ENCODE peak calls at places on chromosomes 13 and 19, in ten cellular contexts. One of them, this sample, is unnamed.

GRCh38 chr19:6220385-6221191 is 59.2 kb downstream of the MLLT1 start:
- DNase-seq in kidney: peak; percentile 91
- DNase-seq in fibroblast of pulmonary artery: peak; percentile 74
- DNase-seq in DND-41: no peak
- DNase-seq in OCI-LY7: no peak
- DNase-seq in AG04450: no peak
- DNase-seq in dorsolateral prefrontal cortex: peak; percentile 35
- DNase-seq in neural progenitor cell: no peak
- DNase-seq in body of pancreas: peak; percentile 31
- DNase-seq in fibroblast of lung: peak; percentile 72
- DNase-seq in this sample: peak; percentile 79

GRCh38 chr19:41967056-41967783 is 8.1 kb upstream of the RABAC1 start:
- DNase-seq in AG04450: no peak
- DNase-seq in kidney: no peak
- DNase-seq in OCI-LY7: no peak
- DNase-seq in DND-41: no peak
- DNase-seq in dorsolateral prefrontal cortex: no peak
- DNase-seq in neural progenitor cell: no peak
- DNase-seq in fibroblast of lung: no peak
- DNase-seq in body of pancreas: no peak
- DNase-seq in fibroblast of pulmonary artery: no peak
- DNase-seq in this sample: no peak

GRCh38 chr13:81184556-81185265 is 843.8 kb upstream of the SPRY2 start:
- DNase-seq in fibroblast of lung: peak; percentile 32
- DNase-seq in AG04450: peak; percentile 1
- DNase-seq in neural progenitor cell: no peak
- DNase-seq in body of pancreas: no peak
- DNase-seq in OCI-LY7: no peak
- DNase-seq in DND-41: no peak
- DNase-seq in dorsolateral prefrontal cortex: no peak
- DNase-seq in kidney: no peak
- DNase-seq in fibroblast of pulmonary artery: no peak
- DNase-seq in this sample: peak; percentile 56

GRCh38 chr13:84445776-84446175 is 563.5 kb upstream of the SLITRK1 start:
- DNase-seq in kidney: no peak
- DNase-seq in AG04450: peak; percentile 29
- DNase-seq in body of pancreas: no peak
- DNase-seq in DND-41: no peak
- DNase-seq in neural progenitor cell: no peak
- DNase-seq in fibroblast of pulmonary artery: peak; percentile 4
- DNase-seq in OCI-LY7: no peak
- DNase-seq in fibroblast of lung: no peak
- DNase-seq in dorsolateral prefrontal cortex: no peak
- DNase-seq in this sample: peak; percentile 40

GRCh38 chr13:111065698-111066097 is 49.4 kb upstream of the ARHGEF7 start:
- DNase-seq in dorsolateral prefrontal cortex: no peak
- DNase-seq in OCI-LY7: no peak
- DNase-seq in fibroblast of pulmonary artery: no peak
- DNase-seq in DND-41: no peak
- DNase-seq in body of pancreas: no peak
- DNase-seq in kidney: no peak
- DNase-seq in AG04450: no peak
- DNase-seq in neural progenitor cell: no peak
- DNase-seq in fibroblast of lung: no peak
- DNase-seq in this sample: no peak

GRCh38 chr19:7554990-7555864 is 19.7 kb downstream of the PNPLA6 start:
- DNase-seq in dorsolateral prefrontal cortex: no peak
- DNase-seq in neural progenitor cell: peak; percentile 46
- DNase-seq in body of pancreas: no peak
- DNase-seq in DND-41: peak; percentile 31
- DNase-seq in kidney: no peak
- DNase-seq in fibroblast of lung: no peak
- DNase-seq in fibroblast of pulmonary artery: no peak
- DNase-seq in AG04450: no peak
- DNase-seq in OCI-LY7: peak; percentile 24
- DNase-seq in this sample: peak; percentile 9

GRCh38 chr13:89982406-89983085 is 1364.9 kb upstream of the MIR17HG start:
- DNase-seq in fibroblast of lung: peak; percentile 48
- DNase-seq in neural progenitor cell: no peak
- DNase-seq in dorsolateral prefrontal cortex: no peak
- DNase-seq in body of pancreas: no peak
- DNase-seq in OCI-LY7: no peak
- DNase-seq in fibroblast of pulmonary artery: peak; percentile 76
- DNase-seq in AG04450: no peak
- DNase-seq in DND-41: no peak
- DNase-seq in kidney: no peak
- DNase-seq in this sample: peak; percentile 54

GRCh38 chr19:11191273-11191755 is 6.0 kb downstream of the KANK2 start:
- DNase-seq in OCI-LY7: peak; percentile 75
- DNase-seq in neural progenitor cell: no peak
- DNase-seq in fibroblast of pulmonary artery: peak; percentile 57
- DNase-seq in kidney: peak; percentile 91
- DNase-seq in AG04450: no peak
- DNase-seq in body of pancreas: no peak
- DNase-seq in DND-41: no peak
- DNase-seq in fibroblast of lung: peak; percentile 80
- DNase-seq in dorsolateral prefrontal cortex: no peak
- DNase-seq in this sample: peak; percentile 87

GRCh38 chr13:66835040-66835628 is 395.0 kb downstream of the PCDH9 start:
- DNase-seq in kidney: peak; percentile 91
- DNase-seq in dorsolateral prefrontal cortex: peak; percentile 82
- DNase-seq in OCI-LY7: no peak
- DNase-seq in fibroblast of pulmonary artery: peak; percentile 66
- DNase-seq in DND-41: no peak
- DNase-seq in AG04450: peak; percentile 1
- DNase-seq in fibroblast of lung: peak; percentile 58
- DNase-seq in neural progenitor cell: peak; percentile 79
- DNase-seq in body of pancreas: peak; percentile 67
- DNase-seq in this sample: peak; percentile 60

DNA sequence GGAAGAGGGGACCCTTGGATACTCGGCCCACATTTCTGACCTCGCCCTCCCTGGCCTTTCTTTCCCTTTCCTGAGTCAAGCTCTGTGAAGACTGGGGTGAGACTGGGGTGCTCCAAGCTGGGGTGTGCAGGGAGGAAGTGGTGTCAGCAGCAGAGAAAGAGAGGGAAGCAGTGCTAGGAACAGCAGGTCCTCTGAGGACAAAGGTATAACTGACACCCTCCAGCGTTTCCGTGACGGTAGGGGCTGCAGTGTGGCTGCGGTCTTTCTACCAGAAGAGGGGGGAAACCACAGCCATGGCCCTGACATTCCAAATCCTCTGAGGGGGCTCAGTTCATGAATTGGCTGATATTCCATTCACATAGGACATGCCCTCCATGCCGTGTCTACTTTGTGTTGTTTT is 1.1 kb downstream of the KIR3DL2 start:
- DNase-seq in fibroblast of pulmonary artery: no peak
- DNase-seq in fibroblast of lung: no peak
- DNase-seq in body of pancreas: no peak
- DNase-seq in AG04450: no peak
- DNase-seq in kidney: no peak
- DNase-seq in OCI-LY7: no peak
- DNase-seq in DND-41: no peak
- DNase-seq in dorsolateral prefrontal cortex: no peak
- DNase-seq in neural progenitor cell: no peak
- DNase-seq in this sample: no peak
- TF ChIP-seq CTCF in fibroblast of pulmonary artery: no peak
- TF ChIP-seq CTCF in fibroblast of lung: no peak
- TF ChIP-seq CTCF in body of pancreas: no peak
- TF ChIP-seq CTCF in AG04450: no peak
- TF ChIP-seq CTCF in kidney: no peak
- TF ChIP-seq CTCF in OCI-LY7: no peak
- TF ChIP-seq CTCF in DND-41: no peak
- TF ChIP-seq CTCF in dorsolateral prefrontal cortex: no peak
- TF ChIP-seq CTCF in neural progenitor cell: no peak
- TF ChIP-seq CTCF in this sample: no peak

DNA sequence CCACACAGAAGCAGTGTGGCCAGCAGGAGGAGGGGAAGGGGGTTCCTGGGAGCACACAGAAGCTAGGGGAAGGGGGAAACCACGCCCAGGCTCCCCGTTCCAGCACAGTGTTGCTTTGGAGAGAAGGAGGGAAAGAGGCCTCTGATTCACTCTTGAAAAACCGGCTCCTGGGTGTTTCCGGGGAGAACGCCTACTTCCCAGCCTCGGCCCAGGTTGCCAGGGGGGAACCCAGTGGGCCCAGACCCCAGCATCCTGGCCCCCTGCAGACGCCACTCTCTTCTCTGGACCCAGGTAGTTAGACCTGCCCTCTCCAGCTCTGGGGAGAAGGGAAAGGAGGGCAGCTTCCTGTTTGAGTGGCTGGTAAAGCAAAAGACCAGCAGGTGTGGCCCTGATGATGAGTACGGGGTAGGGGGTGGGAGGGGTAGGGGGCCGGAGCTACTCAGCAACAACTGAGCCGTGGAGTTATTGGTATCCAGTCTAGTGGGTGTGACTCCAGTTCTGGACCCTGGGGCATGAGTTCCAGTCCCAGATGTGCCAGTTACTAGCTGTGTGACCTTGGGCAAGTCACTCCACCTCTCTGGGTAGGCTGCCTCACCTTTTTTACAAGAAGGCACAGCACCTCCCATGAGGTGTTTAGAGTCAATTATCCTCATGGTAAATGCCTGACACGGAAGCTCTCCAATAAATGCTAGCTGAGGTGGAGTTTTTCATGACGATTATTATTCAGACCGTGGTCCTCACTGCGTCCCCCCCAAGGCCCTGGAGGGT is 833 bp downstream of the GIPC1 start:
- DNase-seq in kidney: no peak
- DNase-seq in neural progenitor cell: no peak
- DNase-seq in OCI-LY7: peak; percentile 17
- DNase-seq in fibroblast of pulmonary artery: no peak
- DNase-seq in DND-41: no peak
- DNase-seq in fibroblast of lung: no peak
- DNase-seq in body of pancreas: no peak
- DNase-seq in dorsolateral prefrontal cortex: no peak
- DNase-seq in AG04450: no peak
- DNase-seq in this sample: no peak
- H3K4me3 ChIP-seq in kidney: peak overlapping the region; percentile 85
- H3K4me3 ChIP-seq in neural progenitor cell: peak overlapping the region; percentile 91
- H3K4me3 ChIP-seq in OCI-LY7: peak overlapping the region; percentile 72
- H3K4me3 ChIP-seq in fibroblast of pulmonary artery: peak overlapping the region; percentile 79
- H3K4me3 ChIP-seq in DND-41: peak overlapping the region; percentile 30
- H3K4me3 ChIP-seq in fibroblast of lung: peak overlapping the region; percentile 87
- H3K4me3 ChIP-seq in body of pancreas: peak overlapping the region; percentile 58
- H3K4me3 ChIP-seq in dorsolateral prefrontal cortex: peak overlapping the region; percentile 83
- H3K4me3 ChIP-seq in AG04450: peak overlapping the region; percentile 78
- H3K4me3 ChIP-seq in this sample: peak overlapping the region; percentile 81

GRCh38 chr13:70812481-70812880 is 704.2 kb upstream of the KLHL1 start:
- DNase-seq in OCI-LY7: no peak
- DNase-seq in DND-41: no peak
- DNase-seq in dorsolateral prefrontal cortex: no peak
- DNase-seq in fibroblast of pulmonary artery: peak; percentile 22
- DNase-seq in AG04450: peak; percentile 37
- DNase-seq in neural progenitor cell: no peak
- DNase-seq in kidney: no peak
- DNase-seq in body of pancreas: no peak
- DNase-seq in fibroblast of lung: peak; percentile 89
- DNase-seq in this sample: no peak

GRCh38 chr13:70814684-70815083 is 706.4 kb upstream of the KLHL1 start:
- DNase-seq in AG04450: no peak
- DNase-seq in fibroblast of lung: no peak
- DNase-seq in body of pancreas: no peak
- DNase-seq in kidney: no peak
- DNase-seq in fibroblast of pulmonary artery: no peak
- DNase-seq in neural progenitor cell: no peak
- DNase-seq in dorsolateral prefrontal cortex: no peak
- DNase-seq in DND-41: no peak
- DNase-seq in OCI-LY7: no peak
- DNase-seq in this sample: no peak

GRCh38 chr13:70817571-70817970 is 709.3 kb upstream of the KLHL1 start:
- DNase-seq in OCI-LY7: no peak
- DNase-seq in AG04450: no peak
- DNase-seq in kidney: no peak
- DNase-seq in fibroblast of pulmonary artery: no peak
- DNase-seq in body of pancreas: no peak
- DNase-seq in neural progenitor cell: no peak
- DNase-seq in fibroblast of lung: peak; percentile 58
- DNase-seq in DND-41: no peak
- DNase-seq in dorsolateral prefrontal cortex: no peak
- DNase-seq in this sample: no peak

DNA sequence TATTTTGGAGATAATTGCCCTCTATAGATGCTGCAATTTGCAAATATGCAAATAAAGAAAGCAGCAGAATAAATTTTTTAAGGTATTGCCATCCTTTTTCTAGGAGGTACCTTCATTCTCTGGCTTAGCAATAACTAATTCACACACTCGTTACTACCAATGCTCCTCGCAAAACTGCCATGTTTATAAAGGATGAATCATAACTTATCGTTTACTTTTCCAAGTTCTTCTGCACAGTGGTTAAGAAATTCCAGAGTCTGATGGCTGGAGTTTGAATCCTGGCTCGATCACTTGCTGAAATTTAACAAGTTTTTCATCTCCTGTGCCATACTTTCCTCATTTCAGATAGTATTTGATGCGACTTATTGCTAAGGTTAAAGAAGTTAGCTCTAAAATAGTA is 708.6 kb upstream of the KLHL1 start:
- DNase-seq in kidney: no peak
- DNase-seq in DND-41: no peak
- DNase-seq in dorsolateral prefrontal cortex: no peak
- DNase-seq in neural progenitor cell: no peak
- DNase-seq in AG04450: no peak
- DNase-seq in fibroblast of pulmonary artery: no peak
- DNase-seq in OCI-LY7: no peak
- DNase-seq in body of pancreas: no peak
- DNase-seq in fibroblast of lung: peak; percentile 57
- DNase-seq in this sample: no peak
- TF ChIP-seq CTCF in kidney: no peak
- TF ChIP-seq CTCF in DND-41: no peak
- TF ChIP-seq CTCF in dorsolateral prefrontal cortex: no peak
- TF ChIP-seq CTCF in neural progenitor cell: no peak
- TF ChIP-seq CTCF in AG04450: no peak
- TF ChIP-seq CTCF in fibroblast of pulmonary artery: no peak
- TF ChIP-seq CTCF in OCI-LY7: no peak
- TF ChIP-seq CTCF in body of pancreas: no peak
- TF ChIP-seq CTCF in fibroblast of lung: no peak
- TF ChIP-seq CTCF in this sample: no peak

DNA sequence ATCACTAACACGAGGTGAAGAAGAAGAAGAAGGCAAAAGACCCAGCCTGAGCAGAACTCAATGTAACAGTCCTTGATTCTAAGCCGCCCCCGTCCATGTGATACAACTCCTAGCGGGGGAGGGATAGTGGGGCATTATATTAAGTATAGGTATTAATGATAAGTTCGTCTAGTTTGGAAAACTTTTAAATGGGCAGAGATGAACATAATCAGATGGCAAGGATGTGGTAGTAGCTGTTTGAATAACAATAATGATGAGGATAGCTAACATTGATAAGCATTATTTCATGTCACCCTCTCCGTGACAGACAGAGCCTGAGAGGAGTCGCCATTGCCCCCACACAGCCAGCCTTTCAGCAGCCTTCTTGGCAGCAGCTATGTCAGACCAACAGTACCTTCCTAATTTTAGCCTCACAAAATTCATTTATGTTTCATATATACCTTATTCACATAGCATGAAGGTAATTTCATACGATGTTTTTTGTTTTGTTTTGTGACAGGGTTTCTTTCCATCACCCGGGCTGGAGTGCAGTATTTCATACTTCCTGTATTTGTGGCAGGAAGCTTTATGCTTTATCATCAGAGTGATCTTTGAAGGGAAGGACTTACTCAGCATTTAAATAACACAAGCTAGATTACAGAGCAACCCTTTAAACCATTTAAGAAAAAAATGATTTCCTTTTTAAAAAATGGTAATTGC is 64.4 kb upstream of the NPAS1 start:
- DNase-seq in fibroblast of lung: no peak
- DNase-seq in body of pancreas: no peak
- DNase-seq in AG04450: no peak
- DNase-seq in DND-41: peak; percentile 43
- DNase-seq in dorsolateral prefrontal cortex: no peak
- DNase-seq in OCI-LY7: peak; percentile 31
- DNase-seq in neural progenitor cell: no peak
- DNase-seq in kidney: no peak
- DNase-seq in fibroblast of pulmonary artery: peak; percentile 52
- DNase-seq in this sample: peak; percentile 59
- H3K4me3 ChIP-seq in fibroblast of lung: no peak overlapping the region
- H3K4me3 ChIP-seq in body of pancreas: no peak overlapping the region
- H3K4me3 ChIP-seq in AG04450: no peak overlapping the region
- H3K4me3 ChIP-seq in DND-41: peak overlapping the region; percentile 47
- H3K4me3 ChIP-seq in dorsolateral prefrontal cortex: no peak overlapping the region
- H3K4me3 ChIP-seq in OCI-LY7: no peak overlapping the region
- H3K4me3 ChIP-seq in neural progenitor cell: no peak overlapping the region
- H3K4me3 ChIP-seq in kidney: no peak overlapping the region
- H3K4me3 ChIP-seq in fibroblast of pulmonary artery: peak overlapping the region; percentile 4
- H3K4me3 ChIP-seq in this sample: no peak overlapping the region

This sample was measured in cardiac fibroblast.